ENCODE peak calls at places on chromosomes 6 and 20, in four cellular contexts. X is HFF-Myc, J is hypothalamus, U is uterus. Z is an unnamed sample.

GRCh38 chr6:124056884-124057283 is 253.2 kb downstream of the NKAIN2 start:
- DNase-seq in X (no peak), J (no peak), U (no peak), Z (no peak)

GRCh38 chr20:18276821-18277220 is 11.5 kb upstream of the ZNF133 start:
- DNase-seq in X (peak; percentile 40), U (no peak), J (no peak), Z (peak; percentile 50)

GRCh38 chr6:45566882-45567281 is 189.1 kb upstream of the SUPT3H start:
- DNase-seq in J (no peak), U (no peak), X (no peak), Z (no peak)

GRCh38 chr20:10370091-10370887 is 63.7 kb downstream of the MKKS start:
- DNase-seq in J (no peak), U (no peak), X (no peak), Z (no peak)

GRCh38 chr6:41426438-41426851 is 91.0 kb downstream of the NCR2 start:
- DNase-seq in J (no peak), U (no peak), X (no peak), Z (no peak)

GRCh38 chr20:17883592-17884317 is 84.8 kb downstream of the SNX5 start:
- DNase-seq in U (no peak), X (no peak), J (no peak), Z (no peak)

GRCh38 chr6:7048859-7049258 is 58.9 kb upstream of the RREB1 start:
- DNase-seq in X (no peak), J (no peak), U (no peak), Z (no peak)

GRCh38 chr6:46719099-46719498 is 16.1 kb downstream of the PLA2G7 start:
- DNase-seq in X (peak; percentile 10), J (no peak), U (no peak), Z (no peak)

GRCh38 chr6:31572041-31572911 is at the start of gene LTA:
- DNase-seq in J (no peak), X (no peak), U (no peak), Z (no peak)

GRCh38 chr6:45613678-45614077 is 235.9 kb upstream of the SUPT3H start:
- DNase-seq in U (peak; percentile 22), J (no peak), X (no peak), Z (peak; percentile 22)

GRCh38 chr20:53497246-53497645 is 96.4 kb downstream of the ZNF217 start:
- DNase-seq in X (no peak), U (no peak), J (no peak), Z (no peak)

GRCh38 chr6:134510121-134510520 is 192.2 kb upstream of the SGK1 start:
- DNase-seq in U (no peak), J (no peak), X (no peak), Z (no peak)

GRCh38 chr20:64056889-64057627 is 5.9 kb upstream of the TCEA2 start:
- DNase-seq in J (no peak), X (no peak), U (no peak), Z (no peak)

GRCh38 chr6:42401605-42401935 is 50.2 kb downstream of the TRERF1 start:
- DNase-seq in U (no peak), J (no peak), X (no peak), Z (no peak)

GRCh38 chr6:55016261-55016660 is 158.1 kb upstream of the HCRTR2 start:
- DNase-seq in J (no peak), X (no peak), U (no peak), Z (no peak)

GRCh38 chr20:4956200-4956810 is 45.0 kb downstream of the SLC23A2 start:
- DNase-seq in J (no peak), X (peak; percentile 57), U (no peak), Z (no peak)

Z was measured in left cardiac atrium.